ENCODE peak calls at places on chromosome 6, in ten cellular contexts. Q is SW480; B is lower lobe of right lung; V is esophagus muscularis mucosa; O is activated naive CD8-positive, alpha-beta T cell treated with anti-CD3 and anti-CD28 coated beads, Interleukin-2, amount 50 U/mL, for 24 hours; X is BJ; S is chondrocyte; E is activated T-cell treated with anti-CD3 and anti-CD28 coated beads for 1 hour; M is stimulated activated CD4-positive, alpha-beta T cell treated with anti-CD3 and anti-CD28 coated beads, Interleukin-2, amount 100 ng/mL, for 48 hours; Z is non-pigmented ciliary epithelial cell. L is an unnamed sample.

GRCh38 chr6:107152633-107153032 is 37.3 kb upstream of the BEND3 start:
- DNase-seq in Q (peak), B (no peak), V (no peak), O (no peak), X (no peak), S (no peak), E (no peak), M (no peak), Z (no peak), L (no peak)

GRCh38 chr6:106512048-106512957 is 117.0 kb downstream of the RTN4IP1 start:
- DNase-seq in Q (peak), B (peak), V (no peak), O (peak), X (no peak), S (no peak), E (peak), M (peak), Z (no peak), L (no peak)

GRCh38 chr6:16805190-16805860 is 44.1 kb upstream of the ATXN1 start:
- DNase-seq in Q (peak), B (no peak), V (no peak), O (no peak), X (no peak), S (no peak), E (no peak), M (no peak), Z (no peak), L (no peak)

GRCh38 chr6:145643760-145644159 is 91.6 kb downstream of the EPM2A start:
- DNase-seq in Q (no peak), B (no peak), V (no peak), O (no peak), X (no peak), S (no peak), E (no peak), M (no peak), Z (peak), L (no peak)

GRCh38 chr6:42197574-42198362 is 3.0 kb upstream of the GUCA1B start:
- DNase-seq in Q (peak), B (no peak), V (no peak), O (no peak), X (peak), S (no peak), E (no peak), M (no peak), Z (no peak), L (no peak)

GRCh38 chr6:117933471-117933870 is 26.4 kb downstream of the SLC35F1 start:
- DNase-seq in Q (no peak), B (no peak), V (no peak), O (no peak), X (no peak), S (no peak), E (no peak), M (no peak), Z (no peak), L (no peak)

GRCh38 chr6:122996797-122997520 is 924 bp downstream of the CLVS2 start:
- DNase-seq in Q (no peak), B (no peak), V (no peak), O (no peak), X (no peak), S (no peak), E (no peak), M (no peak), Z (no peak), L (no peak)

GRCh38 chr6:123276439-123277045 is 280.5 kb downstream of the CLVS2 start:
- DNase-seq in Q (no peak), B (no peak), V (no peak), O (no peak), X (no peak), S (no peak), E (no peak), M (no peak), Z (no peak), L (no peak)

GRCh38 chr6:89615882-89616281 is 22.7 kb downstream of the LYRM2 start:
- DNase-seq in Q (no peak), B (no peak), V (no peak), O (no peak), X (no peak), S (no peak), E (no peak), M (no peak), Z (no peak), L (no peak)

GRCh38 chr6:79396625-79397024 is 140.6 kb downstream of the LCA5 start:
- DNase-seq in Q (no peak), B (no peak), V (no peak), O (no peak), X (no peak), S (no peak), E (no peak), M (no peak), Z (no peak), L (no peak)

GRCh38 chr6:159056941-159057340 is 12.2 kb upstream of the TAGAP start:
- DNase-seq in Q (no peak), B (no peak), V (no peak), O (no peak), X (no peak), S (no peak), E (no peak), M (no peak), Z (no peak), L (no peak)

GRCh38 chr6:20534906-20535305 is 649 bp downstream of the CDKAL1 start:
- DNase-seq in Q (peak), B (no peak), V (no peak), O (no peak), X (no peak), S (no peak), E (no peak), M (no peak), Z (no peak), L (no peak)

GRCh38 chr6:44012078-44012493 is 115.2 kb downstream of the MRPL14 start:
- DNase-seq in Q (peak), B (no peak), V (no peak), O (no peak), X (peak), S (no peak), E (no peak), M (no peak), Z (peak), L (peak)

GRCh38 chr6:110828396-110828795 is 13.1 kb upstream of the CDK19 start:
- DNase-seq in Q (no peak), B (no peak), V (no peak), O (no peak), X (no peak), S (no peak), E (no peak), M (no peak), Z (no peak), L (no peak)

GRCh38 chr6:155033021-155033801 is 38.1 kb downstream of the TIAM2 start:
- DNase-seq in Q (no peak), B (no peak), V (no peak), O (no peak), X (no peak), S (no peak), E (no peak), M (no peak), Z (no peak), L (no peak)

GRCh38 chr6:38170666-38171065 is 351.1 kb downstream of the ZFAND3 start:
- DNase-seq in Q (no peak), B (peak), V (no peak), O (no peak), X (no peak), S (peak), E (no peak), M (no peak), Z (no peak), L (no peak)

GRCh38 chr6:46935687-46936086 is 13.9 kb upstream of the ADGRF5 start:
- DNase-seq in Q (no peak), B (peak), V (no peak), O (no peak), X (no peak), S (no peak), E (no peak), M (no peak), Z (no peak), L (no peak)